ENCODE peak calls at places on chromosome 5, in nine cellular contexts. O is left lung, I is transverse colon, C is IMR-90, W is RWPE2, Y is sigmoid colon, D is mammary epithelial cell, A is suprapubic skin, J is endothelial cell of umbilical vein. K is an unnamed sample.

GRCh38 chr5:134403951-134404350 is 7.7 kb downstream of the CDKN2AIPNL start:
- DNase-seq in I (no peak), J (no peak), C (no peak), W (no peak), Y (no peak), D (peak; percentile 66), O (no peak), A (no peak), K (peak; percentile 59)

GRCh38 chr5:173178369-173178910 is 34.1 kb downstream of the BNIP1 start:
- DNase-seq in C (no peak), Y (no peak), A (no peak), J (no peak), I (no peak), D (no peak), O (no peak), W (no peak), K (no peak)

GRCh38 chr5:116573617-116574431 is 799 bp downstream of the SEMA6A start:
- DNase-seq in I (peak; percentile 27), C (no peak), A (peak; percentile 83), W (no peak), Y (no peak), J (peak; percentile 17), O (no peak), D (peak; percentile 27), K (peak; percentile 81)

GRCh38 chr5:893711-894110 is 1.0 kb downstream of the TRIP13 start:
- DNase-seq in O (no peak), A (no peak), Y (peak; percentile 48), W (no peak), C (no peak), I (no peak), J (no peak), D (no peak), K (no peak)

GRCh38 chr5:81081461-81081835 is 121.3 kb downstream of the RASGRF2 start:
- DNase-seq in C (no peak), I (no peak), A (no peak), J (no peak), W (no peak), Y (no peak), D (no peak), O (no peak), K (no peak)

GRCh38 chr5:141349917-141350619 is at the start of gene PCDHGB1:
- DNase-seq in J (no peak), A (no peak), D (peak; percentile 39), C (peak; percentile 71), I (peak; percentile 20), W (no peak), O (no peak), Y (no peak), K (no peak)

GRCh38 chr5:179315356-179315890 is 29.8 kb downstream of the ADAMTS2 start:
- DNase-seq in I (no peak), O (peak; percentile 30), D (no peak), C (no peak), Y (peak; percentile 58), J (no peak), A (peak; percentile 58), W (peak; percentile 52), K (no peak)

GRCh38 chr5:77630246-77631165 is 8.0 kb downstream of the OTP start:
- DNase-seq in O (peak; percentile 52), A (no peak), C (no peak), W (no peak), Y (no peak), I (peak; percentile 64), D (peak; percentile 27), J (no peak), K (peak; percentile 67)

GRCh38 chr5:120538644-120539043 is 74.5 kb downstream of the PRR16 start:
- DNase-seq in O (no peak), W (no peak), Y (no peak), D (peak; percentile 31), I (no peak), C (peak; percentile 80), J (no peak), A (no peak), K (no peak)

DNA sequence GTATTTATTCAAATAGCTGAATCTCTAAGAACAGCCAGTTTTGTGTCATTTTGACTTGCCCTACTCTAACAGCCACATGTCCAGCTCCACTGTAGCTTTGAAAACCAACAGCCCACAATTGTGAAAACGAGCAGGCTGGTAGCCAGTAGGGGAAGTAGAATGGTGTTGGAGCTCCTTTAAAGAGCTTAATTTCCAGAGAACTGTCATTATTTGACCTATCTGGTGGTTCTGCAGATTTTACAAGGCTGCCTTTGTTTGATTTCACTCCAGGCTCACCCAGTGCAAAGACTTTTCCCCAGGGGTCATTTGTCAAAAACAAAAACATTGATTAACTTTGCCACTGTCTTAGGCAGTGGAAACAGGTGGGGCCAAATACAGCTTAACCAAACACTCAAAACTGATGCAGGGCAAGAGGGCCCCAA is 3.2 kb upstream of the PJA2 start:
- DNase-seq in A (no peak), J (no peak), C (no peak), Y (no peak), I (no peak), W (no peak), D (no peak), O (no peak), K (peak; percentile 26)
- H3K27ac ChIP-seq in A (peak overlapping the region; percentile 99), J (no peak overlapping the region), C (no peak overlapping the region), Y (peak overlapping the region; percentile 99), I (peak overlapping the region; percentile 98), W (no peak overlapping the region), D (no peak overlapping the region), O (no peak overlapping the region), K (peak overlapping the region; percentile 50)

GRCh38 chr5:73565969-73566547 is 515 bp downstream of the UTP15 start:
- DNase-seq in I (no peak), C (no peak), W (no peak), Y (no peak), J (no peak), D (no peak), O (no peak), A (no peak), K (no peak)

GRCh38 chr5:73564018-73564417 is 1.4 kb downstream of the ANKRA2 start:
- DNase-seq in C (no peak), J (peak; percentile 3), A (no peak), Y (no peak), D (no peak), W (no peak), I (no peak), O (no peak), K (no peak)

GRCh38 chr5:73564644-73565165 is 734 bp downstream of the ANKRA2 start:
- DNase-seq in D (no peak), O (no peak), I (no peak), C (no peak), W (no peak), Y (no peak), A (no peak), J (no peak), K (no peak)

DNA sequence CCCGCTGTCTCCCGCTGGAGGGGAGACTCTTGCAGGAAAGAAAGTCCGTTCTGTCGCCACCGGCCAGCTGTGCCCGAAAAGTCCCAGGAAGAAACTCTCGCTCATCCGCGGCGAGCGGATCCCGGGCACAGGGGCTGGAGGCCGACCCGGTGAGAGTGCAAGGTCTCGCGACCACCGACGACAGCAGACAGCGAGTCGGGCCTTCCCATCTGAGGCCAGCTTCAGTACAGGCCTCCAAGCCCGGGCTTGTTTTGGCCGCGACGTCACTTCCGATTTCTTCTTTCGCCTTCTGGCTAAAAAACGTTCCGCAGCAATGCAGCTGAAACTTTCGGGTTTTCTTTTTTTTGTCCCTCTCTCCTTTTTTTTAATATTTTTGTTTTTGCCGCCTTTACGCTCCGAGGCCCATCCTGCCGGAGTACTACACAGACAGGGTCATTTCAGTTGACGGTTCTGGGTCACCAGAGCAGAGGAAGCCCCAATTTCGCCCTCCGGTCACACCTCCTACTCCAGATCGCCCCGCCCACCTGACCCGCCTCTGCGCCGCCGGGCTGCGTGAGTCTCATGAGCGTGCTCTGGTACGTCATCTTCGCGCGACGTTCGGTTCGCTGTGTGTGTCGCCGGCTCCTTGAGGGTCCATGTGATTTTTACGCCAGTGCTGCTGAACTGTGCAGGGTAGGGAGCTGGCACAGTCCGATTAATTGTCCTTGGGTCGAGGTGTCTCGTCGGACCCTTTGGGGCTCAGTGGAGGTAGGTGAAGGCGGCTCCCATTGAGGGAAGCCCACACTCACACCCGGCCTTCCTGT is at the start of the genes ANKRA2 and UTP15:
- DNase-seq in O (peak; percentile 99), C (peak; percentile 98), I (peak; percentile 100), D (peak; percentile 97), J (peak; percentile 97), W (peak; percentile 99), A (peak; percentile 100), Y (peak; percentile 99), K (peak; percentile 97)
- TF ChIP-seq CTCF in O (no peak), C (no peak), I (no peak), D (no peak), J (no peak), W (no peak), A (no peak), Y (no peak), K (no peak)

DNA sequence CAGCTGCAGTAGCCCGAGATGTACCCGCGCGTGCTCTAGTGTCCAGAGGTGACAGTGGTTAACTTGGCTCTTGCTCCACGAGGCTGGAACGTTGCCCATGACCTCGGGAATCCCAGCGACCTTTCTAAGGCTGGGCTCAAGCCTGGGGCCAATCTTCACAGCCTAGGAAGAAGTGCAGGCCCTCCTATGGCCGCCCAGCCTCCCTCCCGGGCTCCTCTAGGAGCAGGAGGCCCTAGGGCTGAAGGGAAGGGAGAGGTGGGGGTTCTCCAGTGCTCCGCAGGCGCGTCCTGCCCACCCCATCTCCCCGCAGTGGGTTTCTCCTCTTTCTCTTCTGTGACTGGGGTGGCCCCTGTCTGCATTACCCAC is 13.3 kb downstream of the NR2F1 start:
- DNase-seq in I (no peak), O (no peak), A (no peak), J (no peak), C (no peak), D (no peak), W (no peak), Y (no peak), K (no peak)
- H3K4me3 ChIP-seq in I (no peak overlapping the region), O (no peak overlapping the region), A (no peak overlapping the region), J (no peak overlapping the region), C (no peak overlapping the region), D (no peak overlapping the region), W (no peak overlapping the region), Y (no peak overlapping the region), K (no peak overlapping the region)

DNA sequence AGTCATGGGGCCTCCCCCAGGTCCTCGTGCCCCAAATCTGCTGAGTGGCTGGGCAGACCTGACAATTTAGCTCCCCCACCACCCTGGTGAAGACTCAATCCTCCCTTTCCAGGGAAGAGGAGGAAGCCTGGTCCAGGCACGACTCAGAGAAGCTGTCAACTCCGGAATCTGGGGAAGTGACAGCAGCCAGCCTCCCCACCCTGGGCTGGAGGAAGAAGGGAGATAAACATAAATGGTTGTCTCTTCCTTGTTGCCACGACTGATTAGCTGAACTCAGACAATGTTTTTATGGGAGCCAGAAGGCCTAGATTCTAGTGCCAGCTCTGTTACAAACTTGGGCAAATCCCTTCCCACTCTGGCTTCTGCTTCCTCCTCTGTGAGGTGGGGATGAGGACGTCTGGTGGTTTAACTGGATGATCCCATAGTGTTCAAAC is 15.4 kb downstream of the CCDC69 start:
- DNase-seq in W (peak; percentile 37), A (peak; percentile 77), D (no peak), I (no peak), O (peak; percentile 59), J (no peak), Y (peak; percentile 73), C (no peak), K (no peak)
- H3K27ac ChIP-seq in W (no peak overlapping the region), A (peak overlapping the region; percentile 18), D (no peak overlapping the region), I (peak overlapping the region; percentile 68), O (peak overlapping the region; percentile 94), J (no peak overlapping the region), Y (peak overlapping the region; percentile 78), C (no peak overlapping the region), K (no peak overlapping the region)

GRCh38 chr5:75336625-75337336 is at the start of gene HMGCR:
- DNase-seq in D (peak; percentile 100), A (peak; percentile 99), Y (peak; percentile 99), C (peak; percentile 100), O (peak; percentile 99), I (peak; percentile 99), J (peak; percentile 99), W (peak; percentile 100), K (peak; percentile 99)
- TF ChIP-seq CTCF in D (peak; percentile 24), A (no peak), Y (no peak), C (peak; percentile 38), O (no peak), I (no peak), J (no peak), W (peak; percentile 74), K (peak; percentile 13)

GRCh38 chr5:107980923-107981748 is 310.4 kb upstream of the EFNA5 start:
- DNase-seq in O (no peak), J (no peak), A (no peak), D (no peak), I (no peak), C (peak; percentile 63), Y (no peak), W (no peak), K (no peak)
- H3K4me3 ChIP-seq in O (no peak overlapping the region), J (no peak overlapping the region), A (no peak overlapping the region), D (no peak overlapping the region), I (no peak overlapping the region), C (no peak overlapping the region), Y (no peak overlapping the region), W (no peak overlapping the region), K (no peak overlapping the region)